ENCODE peak calls at places on chromosomes 5 and 9, in ten cellular contexts. One of them, this sample, is unnamed.

GRCh38 chr5:82586176-82586575 is 308.0 kb upstream of the RPS23 start:
- DNase-seq in non-pigmented ciliary epithelial cell: no peak
- DNase-seq in immature natural killer cell: no peak
- DNase-seq in NCI-H1092 treated with DMSO at 0.1 percent for 48 hours: no peak
- DNase-seq in DMS53: no peak
- DNase-seq in effector memory CD4-positive, alpha-beta T cell: no peak
- DNase-seq in stimulated activated CD4-positive, alpha-beta T cell treated with anti-CD3 and anti-CD28 coated beads, TNF-alpha, amount 100 ng/mL, for 4 hours: no peak
- DNase-seq in LoVo: no peak
- DNase-seq in NCI-H1694: no peak
- DNase-seq in natural killer cell: no peak
- DNase-seq in this sample: no peak

GRCh38 chr9:7042124-7042523 is 284.4 kb downstream of the KDM4C start:
- DNase-seq in non-pigmented ciliary epithelial cell: no peak
- DNase-seq in NCI-H1092 treated with DMSO at 0.1 percent for 48 hours: no peak
- DNase-seq in immature natural killer cell: no peak
- DNase-seq in NCI-H1694: no peak
- DNase-seq in stimulated activated CD4-positive, alpha-beta T cell treated with anti-CD3 and anti-CD28 coated beads, TNF-alpha, amount 100 ng/mL, for 4 hours: no peak
- DNase-seq in natural killer cell: no peak
- DNase-seq in effector memory CD4-positive, alpha-beta T cell: no peak
- DNase-seq in LoVo: no peak
- DNase-seq in DMS53: no peak
- DNase-seq in this sample: no peak

GRCh38 chr9:127104465-127105311 is 17.7 kb downstream of the ANGPTL2 start:
- DNase-seq in DMS53: no peak
- DNase-seq in natural killer cell: no peak
- DNase-seq in NCI-H1694: peak
- DNase-seq in non-pigmented ciliary epithelial cell: no peak
- DNase-seq in LoVo: no peak
- DNase-seq in immature natural killer cell: no peak
- DNase-seq in NCI-H1092 treated with DMSO at 0.1 percent for 48 hours: no peak
- DNase-seq in stimulated activated CD4-positive, alpha-beta T cell treated with anti-CD3 and anti-CD28 coated beads, TNF-alpha, amount 100 ng/mL, for 4 hours: no peak
- DNase-seq in effector memory CD4-positive, alpha-beta T cell: no peak
- DNase-seq in this sample: no peak

GRCh38 chr9:129880654-129881546 is 45.6 kb downstream of the USP20 start:
- DNase-seq in natural killer cell: no peak
- DNase-seq in LoVo: no peak
- DNase-seq in immature natural killer cell: no peak
- DNase-seq in stimulated activated CD4-positive, alpha-beta T cell treated with anti-CD3 and anti-CD28 coated beads, TNF-alpha, amount 100 ng/mL, for 4 hours: no peak
- DNase-seq in NCI-H1092 treated with DMSO at 0.1 percent for 48 hours: no peak
- DNase-seq in non-pigmented ciliary epithelial cell: peak
- DNase-seq in DMS53: no peak
- DNase-seq in NCI-H1694: no peak
- DNase-seq in effector memory CD4-positive, alpha-beta T cell: no peak
- DNase-seq in this sample: no peak

GRCh38 chr5:73132759-73133158 is 12.4 kb downstream of the TMEM171 start:
- DNase-seq in NCI-H1092 treated with DMSO at 0.1 percent for 48 hours: no peak
- DNase-seq in effector memory CD4-positive, alpha-beta T cell: no peak
- DNase-seq in stimulated activated CD4-positive, alpha-beta T cell treated with anti-CD3 and anti-CD28 coated beads, TNF-alpha, amount 100 ng/mL, for 4 hours: no peak
- DNase-seq in DMS53: no peak
- DNase-seq in non-pigmented ciliary epithelial cell: no peak
- DNase-seq in immature natural killer cell: no peak
- DNase-seq in NCI-H1694: no peak
- DNase-seq in natural killer cell: no peak
- DNase-seq in LoVo: no peak
- DNase-seq in this sample: no peak

GRCh38 chr9:135990468-135991429 is 29.6 kb upstream of the UBAC1 start:
- DNase-seq in NCI-H1694: peak
- DNase-seq in immature natural killer cell: peak
- DNase-seq in NCI-H1092 treated with DMSO at 0.1 percent for 48 hours: peak
- DNase-seq in natural killer cell: no peak
- DNase-seq in effector memory CD4-positive, alpha-beta T cell: peak
- DNase-seq in DMS53: peak
- DNase-seq in non-pigmented ciliary epithelial cell: no peak
- DNase-seq in stimulated activated CD4-positive, alpha-beta T cell treated with anti-CD3 and anti-CD28 coated beads, TNF-alpha, amount 100 ng/mL, for 4 hours: no peak
- DNase-seq in LoVo: no peak
- DNase-seq in this sample: no peak

GRCh38 chr9:130486103-130486502 is 41.3 kb downstream of the ASS1 start:
- DNase-seq in natural killer cell: no peak
- DNase-seq in LoVo: no peak
- DNase-seq in immature natural killer cell: no peak
- DNase-seq in NCI-H1092 treated with DMSO at 0.1 percent for 48 hours: no peak
- DNase-seq in stimulated activated CD4-positive, alpha-beta T cell treated with anti-CD3 and anti-CD28 coated beads, TNF-alpha, amount 100 ng/mL, for 4 hours: no peak
- DNase-seq in non-pigmented ciliary epithelial cell: no peak
- DNase-seq in effector memory CD4-positive, alpha-beta T cell: no peak
- DNase-seq in DMS53: no peak
- DNase-seq in NCI-H1694: no peak
- DNase-seq in this sample: no peak

GRCh38 chr9:126301196-126301595 is 25.4 kb upstream of the MVB12B start:
- DNase-seq in DMS53: no peak
- DNase-seq in stimulated activated CD4-positive, alpha-beta T cell treated with anti-CD3 and anti-CD28 coated beads, TNF-alpha, amount 100 ng/mL, for 4 hours: no peak
- DNase-seq in NCI-H1092 treated with DMSO at 0.1 percent for 48 hours: no peak
- DNase-seq in effector memory CD4-positive, alpha-beta T cell: no peak
- DNase-seq in immature natural killer cell: no peak
- DNase-seq in LoVo: no peak
- DNase-seq in NCI-H1694: no peak
- DNase-seq in non-pigmented ciliary epithelial cell: no peak
- DNase-seq in natural killer cell: no peak
- DNase-seq in this sample: no peak

GRCh38 chr5:168663276-168664004 is 84.3 kb upstream of the PANK3 start:
- DNase-seq in LoVo: no peak
- DNase-seq in natural killer cell: no peak
- DNase-seq in NCI-H1694: no peak
- DNase-seq in NCI-H1092 treated with DMSO at 0.1 percent for 48 hours: no peak
- DNase-seq in immature natural killer cell: no peak
- DNase-seq in DMS53: no peak
- DNase-seq in non-pigmented ciliary epithelial cell: no peak
- DNase-seq in effector memory CD4-positive, alpha-beta T cell: no peak
- DNase-seq in stimulated activated CD4-positive, alpha-beta T cell treated with anti-CD3 and anti-CD28 coated beads, TNF-alpha, amount 100 ng/mL, for 4 hours: no peak
- DNase-seq in this sample: no peak

GRCh38 chr9:130530932-130531331 is 48.4 kb upstream of the FUBP3 start:
- DNase-seq in stimulated activated CD4-positive, alpha-beta T cell treated with anti-CD3 and anti-CD28 coated beads, TNF-alpha, amount 100 ng/mL, for 4 hours: no peak
- DNase-seq in non-pigmented ciliary epithelial cell: no peak
- DNase-seq in LoVo: no peak
- DNase-seq in effector memory CD4-positive, alpha-beta T cell: no peak
- DNase-seq in natural killer cell: no peak
- DNase-seq in NCI-H1092 treated with DMSO at 0.1 percent for 48 hours: no peak
- DNase-seq in NCI-H1694: no peak
- DNase-seq in DMS53: no peak
- DNase-seq in immature natural killer cell: no peak
- DNase-seq in this sample: no peak

GRCh38 chr9:133509179-133510083 is 15.3 kb downstream of the MYMK start:
- DNase-seq in NCI-H1694: no peak
- DNase-seq in stimulated activated CD4-positive, alpha-beta T cell treated with anti-CD3 and anti-CD28 coated beads, TNF-alpha, amount 100 ng/mL, for 4 hours: no peak
- DNase-seq in effector memory CD4-positive, alpha-beta T cell: no peak
- DNase-seq in LoVo: peak
- DNase-seq in DMS53: peak
- DNase-seq in natural killer cell: no peak
- DNase-seq in immature natural killer cell: no peak
- DNase-seq in NCI-H1092 treated with DMSO at 0.1 percent for 48 hours: peak
- DNase-seq in non-pigmented ciliary epithelial cell: no peak
- DNase-seq in this sample: no peak

GRCh38 chr5:176618783-176619182 is 8.8 kb upstream of the GPRIN1 start:
- DNase-seq in LoVo: no peak
- DNase-seq in NCI-H1694: no peak
- DNase-seq in natural killer cell: no peak
- DNase-seq in non-pigmented ciliary epithelial cell: no peak
- DNase-seq in immature natural killer cell: peak
- DNase-seq in stimulated activated CD4-positive, alpha-beta T cell treated with anti-CD3 and anti-CD28 coated beads, TNF-alpha, amount 100 ng/mL, for 4 hours: no peak
- DNase-seq in DMS53: no peak
- DNase-seq in effector memory CD4-positive, alpha-beta T cell: no peak
- DNase-seq in NCI-H1092 treated with DMSO at 0.1 percent for 48 hours: no peak
- DNase-seq in this sample: no peak

GRCh38 chr5:17996002-17996401 is 361.7 kb downstream of the TAF11L14 start:
- DNase-seq in non-pigmented ciliary epithelial cell: no peak
- DNase-seq in NCI-H1694: no peak
- DNase-seq in natural killer cell: no peak
- DNase-seq in DMS53: no peak
- DNase-seq in stimulated activated CD4-positive, alpha-beta T cell treated with anti-CD3 and anti-CD28 coated beads, TNF-alpha, amount 100 ng/mL, for 4 hours: no peak
- DNase-seq in effector memory CD4-positive, alpha-beta T cell: no peak
- DNase-seq in LoVo: no peak
- DNase-seq in NCI-H1092 treated with DMSO at 0.1 percent for 48 hours: no peak
- DNase-seq in immature natural killer cell: no peak
- DNase-seq in this sample: no peak

GRCh38 chr5:67089200-67089725 is 107.3 kb downstream of the CD180 start:
- DNase-seq in immature natural killer cell: no peak
- DNase-seq in non-pigmented ciliary epithelial cell: no peak
- DNase-seq in NCI-H1092 treated with DMSO at 0.1 percent for 48 hours: peak
- DNase-seq in natural killer cell: no peak
- DNase-seq in stimulated activated CD4-positive, alpha-beta T cell treated with anti-CD3 and anti-CD28 coated beads, TNF-alpha, amount 100 ng/mL, for 4 hours: no peak
- DNase-seq in DMS53: peak
- DNase-seq in NCI-H1694: no peak
- DNase-seq in LoVo: no peak
- DNase-seq in effector memory CD4-positive, alpha-beta T cell: no peak
- DNase-seq in this sample: no peak

GRCh38 chr9:131744171-131744714 is 4.4 kb upstream of the RAPGEF1 start:
- DNase-seq in effector memory CD4-positive, alpha-beta T cell: no peak
- DNase-seq in immature natural killer cell: no peak
- DNase-seq in natural killer cell: no peak
- DNase-seq in NCI-H1694: no peak
- DNase-seq in NCI-H1092 treated with DMSO at 0.1 percent for 48 hours: no peak
- DNase-seq in LoVo: no peak
- DNase-seq in DMS53: peak
- DNase-seq in stimulated activated CD4-positive, alpha-beta T cell treated with anti-CD3 and anti-CD28 coated beads, TNF-alpha, amount 100 ng/mL, for 4 hours: no peak
- DNase-seq in non-pigmented ciliary epithelial cell: no peak
- DNase-seq in this sample: no peak

This sample was measured in activated gamma-delta T cell treated with anti-CD3 and anti-CD28 coated beads, Interleukin-2, amount 50 U/mL, for 16 hours.